ENCODE peak calls at places on chromosomes 12 and 14, in four cellular contexts. One of them, this sample, is unnamed.

GRCh38 chr12:89231686-89232085 is 120.6 kb downstream of the DUSP6 start:
- DNase-seq in uterus: no peak
- DNase-seq in ovary: no peak
- DNase-seq in psoas muscle: no peak
- DNase-seq in this sample: no peak

GRCh38 chr12:89752331-89752730 is 43.7 kb upstream of the ATP2B1 start:
- DNase-seq in uterus: no peak
- DNase-seq in ovary: no peak
- DNase-seq in psoas muscle: no peak
- DNase-seq in this sample: no peak

GRCh38 chr14:56304456-56304855 is 186.2 kb downstream of the PELI2 start:
- DNase-seq in uterus: no peak
- DNase-seq in ovary: no peak
- DNase-seq in psoas muscle: no peak
- DNase-seq in this sample: no peak

GRCh38 chr14:46048127-46048526 is 603.5 kb downstream of the RPL10L start:
- DNase-seq in uterus: no peak
- DNase-seq in ovary: no peak
- DNase-seq in psoas muscle: no peak
- DNase-seq in this sample: peak; percentile 39

GRCh38 chr14:96923003-96923402 is 125.8 kb downstream of the VRK1 start:
- DNase-seq in uterus: no peak
- DNase-seq in ovary: no peak
- DNase-seq in psoas muscle: no peak
- DNase-seq in this sample: no peak

GRCh38 chr14:76760331-76761197 is 704 bp upstream of the VASH1 start:
- DNase-seq in uterus: no peak
- DNase-seq in ovary: no peak
- DNase-seq in psoas muscle: no peak
- DNase-seq in this sample: no peak

GRCh38 chr12:55743131-55743921 is 404 bp downstream of the GDF11 start:
- DNase-seq in uterus: peak; percentile 64
- DNase-seq in ovary: peak; percentile 74
- DNase-seq in psoas muscle: peak; percentile 65
- DNase-seq in this sample: peak; percentile 78

GRCh38 chr12:42679402-42679801 is 89.9 kb upstream of the PRICKLE1 start:
- DNase-seq in uterus: no peak
- DNase-seq in ovary: no peak
- DNase-seq in psoas muscle: no peak
- DNase-seq in this sample: no peak

GRCh38 chr14:31457665-31458659 is 656 bp upstream of the DTD2 start:
- DNase-seq in uterus: no peak
- DNase-seq in ovary: no peak
- DNase-seq in psoas muscle: no peak
- DNase-seq in this sample: no peak

GRCh38 chr12:34599530-34600513 is 577.5 kb downstream of the ALG10 start:
- DNase-seq in uterus: peak; percentile 7
- DNase-seq in ovary: peak; percentile 3
- DNase-seq in psoas muscle: no peak
- DNase-seq in this sample: no peak

GRCh38 chr12:101670007-101670671 is 27.3 kb upstream of the CHPT1 start:
- DNase-seq in uterus: no peak
- DNase-seq in ovary: no peak
- DNase-seq in psoas muscle: peak; percentile 15
- DNase-seq in this sample: no peak

GRCh38 chr12:124568431-124569374 is 1.3 kb upstream of the NCOR2 start:
- DNase-seq in uterus: peak; percentile 87
- DNase-seq in ovary: peak; percentile 83
- DNase-seq in psoas muscle: peak; percentile 81
- DNase-seq in this sample: peak; percentile 79

GRCh38 chr14:36516719-36517241 is 3.3 kb downstream of the NKX2-1 start:
- DNase-seq in uterus: no peak
- DNase-seq in ovary: no peak
- DNase-seq in psoas muscle: no peak
- DNase-seq in this sample: no peak

GRCh38 chr12:3275171-3276041 is 198.2 kb downstream of the TSPAN9 start:
- DNase-seq in uterus: peak; percentile 82
- DNase-seq in ovary: peak; percentile 87
- DNase-seq in psoas muscle: peak; percentile 73
- DNase-seq in this sample: peak; percentile 92

GRCh38 chr14:58747181-58747580 is 109.4 kb downstream of the DACT1 start:
- DNase-seq in uterus: peak; percentile 54
- DNase-seq in ovary: no peak
- DNase-seq in psoas muscle: peak; percentile 20
- DNase-seq in this sample: no peak

GRCh38 chr14:99213101-99213500 is 58.9 kb downstream of the BCL11B start:
- DNase-seq in uterus: no peak
- DNase-seq in ovary: no peak
- DNase-seq in psoas muscle: no peak
- DNase-seq in this sample: no peak

GRCh38 chr12:6386038-6386437 is 2.1 kb downstream of the LTBR start:
- DNase-seq in uterus: no peak
- DNase-seq in ovary: no peak
- DNase-seq in psoas muscle: no peak
- DNase-seq in this sample: no peak

GRCh38 chr14:95885866-95886265 is 9.2 kb downstream of the TUNAR start:
- DNase-seq in uterus: no peak
- DNase-seq in ovary: no peak
- DNase-seq in psoas muscle: no peak
- DNase-seq in this sample: no peak

GRCh38 chr14:100577986-100578431 is 9.2 kb downstream of the BEGAIN start:
- DNase-seq in uterus: no peak
- DNase-seq in ovary: peak; percentile 6
- DNase-seq in psoas muscle: peak; percentile 13
- DNase-seq in this sample: peak; percentile 9

GRCh38 chr12:26701604-26702215 is 131.3 kb downstream of the ITPR2 start:
- DNase-seq in uterus: no peak
- DNase-seq in ovary: no peak
- DNase-seq in psoas muscle: no peak
- DNase-seq in this sample: no peak

GRCh38 chr14:50007123-50007903 is 109.1 kb downstream of the VCPKMT start:
- DNase-seq in uterus: no peak
- DNase-seq in ovary: no peak
- DNase-seq in psoas muscle: no peak
- DNase-seq in this sample: no peak

GRCh38 chr14:64788706-64789105 is 84.5 kb downstream of the PLEKHG3 start:
- DNase-seq in uterus: no peak
- DNase-seq in ovary: no peak
- DNase-seq in psoas muscle: no peak
- DNase-seq in this sample: no peak

GRCh38 chr12:22234561-22234960 is 99.9 kb downstream of the ST8SIA1 start:
- DNase-seq in uterus: no peak
- DNase-seq in ovary: no peak
- DNase-seq in psoas muscle: no peak
- DNase-seq in this sample: no peak

GRCh38 chr12:6836851-6837250 is 3.9 kb upstream of the GNB3 start:
- DNase-seq in uterus: no peak
- DNase-seq in ovary: no peak
- DNase-seq in psoas muscle: no peak
- DNase-seq in this sample: no peak

GRCh38 chr14:67487937-67488893 is at the start of gene TMEM229B:
- DNase-seq in uterus: no peak
- DNase-seq in ovary: peak; percentile 25
- DNase-seq in psoas muscle: peak; percentile 29
- DNase-seq in this sample: no peak

GRCh38 chr14:67483599-67484270 is 4.8 kb downstream of the TMEM229B start:
- DNase-seq in uterus: no peak
- DNase-seq in ovary: no peak
- DNase-seq in psoas muscle: no peak
- DNase-seq in this sample: no peak

GRCh38 chr14:67487332-67487731 is 1.2 kb downstream of the TMEM229B start:
- DNase-seq in uterus: no peak
- DNase-seq in ovary: no peak
- DNase-seq in psoas muscle: no peak
- DNase-seq in this sample: no peak

GRCh38 chr14:67486890-67487289 is 1.6 kb downstream of the TMEM229B start:
- DNase-seq in uterus: no peak
- DNase-seq in ovary: no peak
- DNase-seq in psoas muscle: no peak
- DNase-seq in this sample: no peak

DNA sequence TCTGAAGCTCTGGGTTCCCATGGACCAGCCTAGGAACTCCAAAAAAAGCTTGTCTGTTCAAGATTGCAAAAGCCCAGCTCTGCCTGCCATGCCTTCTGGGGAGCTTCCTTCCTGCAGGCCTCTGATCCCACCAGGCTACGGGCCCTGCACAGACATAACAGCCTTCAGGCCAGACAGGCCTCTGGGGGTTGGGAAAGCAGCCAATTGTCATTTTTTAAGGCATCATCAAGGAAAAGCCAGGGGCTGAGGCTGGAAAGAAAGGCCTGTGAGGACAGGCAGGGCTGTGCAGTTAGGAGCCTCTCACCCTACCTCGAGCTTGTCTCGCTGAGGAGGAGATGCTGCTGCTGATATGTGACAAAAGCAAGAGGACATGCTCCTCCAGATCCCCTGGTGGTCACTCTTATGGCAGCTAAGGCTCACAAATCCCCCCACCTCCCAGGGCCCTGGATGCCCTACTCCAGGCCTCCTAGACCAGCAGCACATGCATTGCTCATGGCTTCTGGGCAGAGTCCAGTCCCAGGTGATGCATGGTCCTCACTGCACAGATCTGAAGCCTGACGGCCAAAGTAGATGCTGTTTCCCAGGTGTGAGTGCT is 2.9 kb downstream of the TMEM229B start:
- DNase-seq in uterus: no peak
- DNase-seq in ovary: no peak
- DNase-seq in psoas muscle: no peak
- DNase-seq in this sample: no peak
- TF ChIP-seq CTCF in uterus: no peak
- TF ChIP-seq CTCF in ovary: no peak
- TF ChIP-seq CTCF in psoas muscle: no peak
- TF ChIP-seq CTCF in this sample: no peak

GRCh38 chr12:4282892-4283511 is 9.4 kb downstream of the CCND2 start:
- DNase-seq in uterus: no peak
- DNase-seq in ovary: no peak
- DNase-seq in psoas muscle: no peak
- DNase-seq in this sample: no peak
- TF ChIP-seq CTCF in uterus: no peak
- TF ChIP-seq CTCF in ovary: no peak
- TF ChIP-seq CTCF in psoas muscle: no peak
- TF ChIP-seq CTCF in this sample: no peak

GRCh38 chr12:16121953-16122352 is 155.5 kb downstream of the SLC15A5 start:
- DNase-seq in uterus: no peak
- DNase-seq in ovary: no peak
- DNase-seq in psoas muscle: no peak
- DNase-seq in this sample: no peak
- TF ChIP-seq CTCF in uterus: no peak
- TF ChIP-seq CTCF in ovary: no peak
- TF ChIP-seq CTCF in psoas muscle: no peak
- TF ChIP-seq CTCF in this sample: no peak

GRCh38 chr14:24431569-24432258 is 2.0 kb downstream of the KHNYN start:
- DNase-seq in uterus: peak; percentile 91
- DNase-seq in ovary: peak; percentile 93
- DNase-seq in psoas muscle: peak; percentile 91
- DNase-seq in this sample: peak; percentile 93
- TF ChIP-seq CTCF in uterus: peak; percentile 90
- TF ChIP-seq CTCF in ovary: peak; percentile 91
- TF ChIP-seq CTCF in psoas muscle: peak; percentile 82
- TF ChIP-seq CTCF in this sample: peak; percentile 88

GRCh38 chr12:57239587-57240068 is 10.1 kb downstream of the SHMT2 start:
- DNase-seq in uterus: no peak
- DNase-seq in ovary: no peak
- DNase-seq in psoas muscle: no peak
- DNase-seq in this sample: no peak

GRCh38 chr12:57240069-57240921 is 10.7 kb downstream of the STAC3 start:
- DNase-seq in uterus: no peak
- DNase-seq in ovary: no peak
- DNase-seq in psoas muscle: peak; percentile 64
- DNase-seq in this sample: peak; percentile 72

GRCh38 chr12:57241556-57242310 is 9.3 kb downstream of the STAC3 start:
- DNase-seq in uterus: no peak
- DNase-seq in ovary: no peak
- DNase-seq in psoas muscle: peak; percentile 29
- DNase-seq in this sample: peak; percentile 66

GRCh38 chr12:57242329-57242690 is 8.7 kb downstream of the STAC3 start:
- DNase-seq in uterus: no peak
- DNase-seq in ovary: no peak
- DNase-seq in psoas muscle: peak; percentile 66
- DNase-seq in this sample: no peak

DNA sequence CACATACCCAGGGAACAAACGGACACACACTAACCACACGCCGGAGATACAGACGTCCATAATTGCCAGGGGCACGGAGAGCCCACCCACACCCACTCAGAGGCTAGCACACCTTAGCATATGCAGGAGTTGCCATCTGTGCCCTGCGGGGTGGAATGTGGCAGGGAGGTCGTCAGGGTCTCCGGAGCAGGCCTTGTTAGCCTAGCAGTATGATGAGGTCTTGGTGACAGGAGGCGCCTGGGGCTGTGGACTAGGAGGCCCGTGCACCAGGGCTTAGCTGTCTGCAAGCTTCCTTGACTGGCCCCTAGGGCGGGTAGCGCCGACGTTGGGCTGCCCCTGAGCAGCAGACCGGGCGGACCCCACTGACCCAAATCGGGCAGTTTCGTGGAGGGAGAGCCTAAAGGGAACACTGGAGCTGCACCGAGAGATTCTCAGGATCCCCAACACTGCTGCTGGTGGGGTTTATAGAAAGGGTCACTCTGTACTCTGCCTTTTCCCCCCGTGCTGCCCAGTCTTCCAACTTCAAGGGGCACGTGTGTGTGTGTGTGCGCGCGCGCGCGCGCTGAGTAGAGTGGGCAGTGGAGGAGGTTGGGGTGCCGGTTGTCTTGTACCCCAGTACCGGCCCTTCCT is 9.9 kb downstream of the STAC3 start:
- DNase-seq in uterus: no peak
- DNase-seq in ovary: no peak
- DNase-seq in psoas muscle: peak; percentile 33
- DNase-seq in this sample: peak; percentile 79
- TF ChIP-seq CTCF in uterus: no peak
- TF ChIP-seq CTCF in ovary: no peak
- TF ChIP-seq CTCF in psoas muscle: peak; percentile 4
- TF ChIP-seq CTCF in this sample: peak; percentile 38

DNA sequence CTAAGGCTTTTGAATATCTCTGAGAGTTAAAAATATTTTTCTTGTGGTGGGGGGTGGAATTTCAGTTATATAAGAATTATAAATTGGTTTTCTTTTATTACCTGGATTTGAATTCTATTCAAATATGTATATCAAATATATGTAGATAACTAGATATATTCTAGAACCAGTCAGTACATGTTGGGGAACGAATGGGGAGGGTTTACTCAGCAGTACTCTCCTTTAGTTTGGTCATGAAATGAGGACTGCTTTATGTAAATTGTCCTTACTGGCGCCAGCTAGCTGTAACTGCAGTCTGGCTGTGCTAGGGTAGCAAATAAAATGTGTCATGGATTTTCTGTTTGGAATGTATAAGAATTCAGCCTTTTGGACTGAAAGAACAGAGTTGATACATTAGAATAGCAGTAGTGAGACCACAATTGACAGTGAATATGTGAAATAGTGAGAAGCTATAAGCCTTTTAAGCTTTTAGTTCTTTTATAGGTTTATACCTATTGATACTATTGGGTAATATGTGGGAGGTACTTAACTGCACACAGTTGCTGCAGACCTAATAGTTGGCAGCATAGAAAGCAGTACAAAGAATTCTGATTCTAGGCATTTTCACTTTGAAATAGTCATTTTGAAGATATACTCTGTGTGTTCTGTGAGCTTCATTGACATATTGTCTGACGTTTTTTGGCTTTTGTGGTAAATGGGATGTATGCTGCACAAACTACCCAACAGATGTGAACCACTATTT is 29.0 kb downstream of the ATF7IP start:
- DNase-seq in uterus: no peak
- DNase-seq in ovary: no peak
- DNase-seq in psoas muscle: no peak
- DNase-seq in this sample: no peak
- TF ChIP-seq CTCF in uterus: peak; percentile 18
- TF ChIP-seq CTCF in ovary: no peak
- TF ChIP-seq CTCF in psoas muscle: no peak
- TF ChIP-seq CTCF in this sample: peak; percentile 3